ENCODE peak calls at places on chromosomes 6 and 20, in seven cellular contexts. J is neuronal stem cell, Y is IMR-90, E is H1, S is mesendoderm, G is mesenchymal stem cell, Z is trophoblast cell. D is an unnamed sample.

GRCh38 chr6:36829919-36830544 is 9.2 kb downstream of the CPNE5 start:
- DNase-seq in J (no peak), Y (peak; percentile 22), E (no peak), S (no peak), G (no peak), Z (no peak), D (no peak)

GRCh38 chr20:21364413-21364812 is 32.9 kb downstream of the NKX2-4 start:
- DNase-seq in J (no peak), Y (no peak), E (no peak), S (no peak), G (no peak), Z (no peak), D (no peak)

GRCh38 chr6:115811511-115811910 is 249.2 kb downstream of the FRK start:
- DNase-seq in J (no peak), Y (no peak), E (no peak), S (no peak), G (no peak), Z (no peak), D (no peak)

GRCh38 chr6:22071655-22072054 is 225.2 kb downstream of the PRL start:
- DNase-seq in J (peak; percentile 9), Y (peak; percentile 66), E (no peak), S (peak; percentile 58), G (peak; percentile 68), Z (no peak), D (peak; percentile 39)

GRCh38 chr6:28866342-28867077 is 57.3 kb downstream of the TRIM27 start:
- DNase-seq in J (peak; percentile 54), Y (peak; percentile 29), E (no peak), S (peak; percentile 80), G (peak; percentile 64), Z (peak; percentile 83), D (peak; percentile 85)

GRCh38 chr6:14550817-14551216 is 433.2 kb downstream of the CD83 start:
- DNase-seq in J (no peak), Y (peak; percentile 17), E (no peak), S (no peak), G (no peak), Z (peak; percentile 5), D (no peak)

GRCh38 chr20:38355161-38356012 is 9.1 kb downstream of the LBP start:
- DNase-seq in J (no peak), Y (no peak), E (no peak), S (no peak), G (no peak), Z (no peak), D (peak; percentile 56)

GRCh38 chr6:116111552-116112528 is 11.2 kb downstream of the NT5DC1 start:
- DNase-seq in J (no peak), Y (peak; percentile 44), E (no peak), S (peak; percentile 78), G (peak; percentile 52), Z (peak; percentile 43), D (peak; percentile 63)

GRCh38 chr6:15148356-15149058 is 97.4 kb upstream of the JARID2 start:
- DNase-seq in J (no peak), Y (peak; percentile 90), E (no peak), S (peak; percentile 48), G (peak; percentile 43), Z (no peak), D (peak; percentile 34)

GRCh38 chr6:113969888-113970807 is 800 bp downstream of the HDAC2 start:
- DNase-seq in J (peak; percentile 58), Y (peak; percentile 35), E (no peak), S (peak; percentile 80), G (peak; percentile 64), Z (peak; percentile 51), D (peak; percentile 47)

GRCh38 chr20:34942301-34942700 is 13.3 kb downstream of the GSS start:
- DNase-seq in J (no peak), Y (no peak), E (no peak), S (no peak), G (no peak), Z (no peak), D (no peak)

GRCh38 chr6:10190042-10190441 is 224.8 kb downstream of the TFAP2A start:
- DNase-seq in J (no peak), Y (no peak), E (no peak), S (peak; percentile 82), G (no peak), Z (peak; percentile 80), D (no peak)

GRCh38 chr20:57619053-57619831 is 984 bp downstream of the ZBP1 start:
- DNase-seq in J (no peak), Y (no peak), E (no peak), S (no peak), G (no peak), Z (no peak), D (no peak)

GRCh38 chr6:110895907-110896608 is 21.5 kb downstream of the AMD1 start:
- DNase-seq in J (no peak), Y (no peak), E (no peak), S (no peak), G (no peak), Z (no peak), D (no peak)

GRCh38 chr6:7765575-7766325 is 39.9 kb downstream of the BMP6 start:
- DNase-seq in J (no peak), Y (peak; percentile 41), E (no peak), S (no peak), G (no peak), Z (no peak), D (no peak)

GRCh38 chr20:52945862-52946522 is 26.2 kb upstream of the TSHZ2 start:
- DNase-seq in J (no peak), Y (no peak), E (no peak), S (no peak), G (no peak), Z (no peak), D (no peak)

GRCh38 chr6:168132531-168133184 is 53.6 kb upstream of the FRMD1 start:
- DNase-seq in J (peak; percentile 65), Y (peak; percentile 80), E (peak; percentile 39), S (peak; percentile 91), G (peak; percentile 92), Z (peak; percentile 60), D (peak; percentile 85)

GRCh38 chr6:70133246-70133645 is 169.6 kb downstream of the COL9A1 start:
- DNase-seq in J (no peak), Y (no peak), E (no peak), S (no peak), G (no peak), Z (no peak), D (no peak)

GRCh38 chr20:53711333-53712211 is 117.9 kb upstream of the ZNF217 start:
- DNase-seq in J (no peak), Y (no peak), E (no peak), S (no peak), G (no peak), Z (peak; percentile 62), D (no peak)

DNA sequence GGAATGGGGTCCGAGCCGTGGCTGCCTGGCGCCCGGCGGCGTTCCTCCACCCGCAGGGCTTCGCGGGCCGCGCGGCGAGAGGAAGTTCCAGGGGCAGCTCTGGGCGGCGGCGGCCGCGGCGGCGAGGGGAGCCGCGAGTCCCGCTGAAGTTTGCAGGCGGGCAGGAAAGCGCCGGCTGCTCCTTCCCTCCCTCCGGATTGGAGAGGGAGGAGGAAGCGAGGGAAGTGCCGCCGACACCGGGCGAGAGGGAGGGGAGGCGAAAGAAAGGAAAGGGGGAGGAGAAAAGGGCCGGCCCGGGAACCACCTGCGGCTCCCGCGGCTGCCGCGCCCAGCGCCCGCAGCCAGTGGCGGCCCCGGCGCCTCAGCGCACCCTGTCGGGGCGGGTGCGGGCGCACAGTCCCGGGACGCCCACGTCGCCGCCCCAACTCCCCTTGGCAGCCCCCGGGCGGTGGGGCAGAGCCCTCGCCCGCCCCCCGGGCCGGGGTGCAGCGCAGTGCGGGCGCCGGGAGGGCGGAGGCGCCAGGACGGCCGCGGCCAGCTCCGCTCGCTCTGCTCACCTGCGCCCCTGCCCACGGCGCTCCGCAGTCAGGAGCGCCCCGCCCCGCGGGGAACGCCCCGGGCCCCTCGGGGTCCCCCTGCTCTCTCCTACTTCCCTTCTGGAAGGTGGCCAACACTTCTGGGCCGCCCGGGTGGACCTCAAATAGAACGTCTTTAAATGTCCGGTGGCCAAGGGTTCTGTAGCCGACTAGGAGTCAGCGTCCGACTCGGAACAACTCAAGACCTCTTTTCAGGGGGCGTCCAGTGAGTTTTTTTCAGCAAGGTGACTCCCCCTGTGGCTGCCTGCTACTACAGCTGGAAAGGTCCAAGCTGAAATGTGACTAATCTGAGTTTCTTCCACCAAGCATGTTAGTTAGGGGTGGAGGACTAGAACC is 80.3 kb upstream of the CCDC28A start:
- DNase-seq in J (peak; percentile 65), Y (peak; percentile 57), E (peak; percentile 62), S (peak; percentile 93), G (peak; percentile 75), Z (peak; percentile 80), D (peak; percentile 79)
- H2BK120ac ChIP-seq in J (no peak overlapping the region), Y (no peak overlapping the region), E (no peak overlapping the region), S (peak overlapping the region; percentile 33), G (peak overlapping the region; percentile 92), Z (peak overlapping the region; percentile 90), D (no peak overlapping the region)

GRCh38 chr6:32815996-32816395 is 806 bp downstream of the HLA-DOB start:
- DNase-seq in J (no peak), Y (no peak), E (no peak), S (no peak), G (no peak), Z (no peak), D (no peak)
- H3K27ac ChIP-seq in J (no peak overlapping the region), Y (no peak overlapping the region), E (no peak overlapping the region), S (no peak overlapping the region), G (no peak overlapping the region), Z (no peak overlapping the region), D (no peak overlapping the region)

DNA sequence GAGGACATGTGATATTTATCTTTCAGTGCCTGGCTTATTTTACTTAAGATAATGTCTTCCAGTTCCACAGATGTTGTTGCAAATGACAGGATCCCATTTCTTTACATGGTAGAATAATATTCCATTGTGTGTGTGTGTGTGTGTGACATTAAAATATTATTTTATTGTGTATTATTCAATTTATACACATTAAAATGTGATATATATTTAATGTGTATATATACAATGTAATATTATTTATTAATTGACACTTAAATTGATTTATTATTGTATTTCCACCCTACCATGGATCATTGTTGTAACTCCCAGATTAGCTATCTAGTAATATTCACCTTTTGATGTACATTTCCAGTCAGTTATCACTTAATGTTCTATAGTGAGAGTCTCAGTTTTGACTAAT is 1422.5 kb upstream of the ADGRB3 start:
- DNase-seq in J (no peak), Y (no peak), E (no peak), S (no peak), G (no peak), Z (no peak), D (no peak)
- H2BK120ac ChIP-seq in J (no peak overlapping the region), Y (no peak overlapping the region), E (no peak overlapping the region), S (no peak overlapping the region), G (no peak overlapping the region), Z (no peak overlapping the region), D (no peak overlapping the region)

DNA sequence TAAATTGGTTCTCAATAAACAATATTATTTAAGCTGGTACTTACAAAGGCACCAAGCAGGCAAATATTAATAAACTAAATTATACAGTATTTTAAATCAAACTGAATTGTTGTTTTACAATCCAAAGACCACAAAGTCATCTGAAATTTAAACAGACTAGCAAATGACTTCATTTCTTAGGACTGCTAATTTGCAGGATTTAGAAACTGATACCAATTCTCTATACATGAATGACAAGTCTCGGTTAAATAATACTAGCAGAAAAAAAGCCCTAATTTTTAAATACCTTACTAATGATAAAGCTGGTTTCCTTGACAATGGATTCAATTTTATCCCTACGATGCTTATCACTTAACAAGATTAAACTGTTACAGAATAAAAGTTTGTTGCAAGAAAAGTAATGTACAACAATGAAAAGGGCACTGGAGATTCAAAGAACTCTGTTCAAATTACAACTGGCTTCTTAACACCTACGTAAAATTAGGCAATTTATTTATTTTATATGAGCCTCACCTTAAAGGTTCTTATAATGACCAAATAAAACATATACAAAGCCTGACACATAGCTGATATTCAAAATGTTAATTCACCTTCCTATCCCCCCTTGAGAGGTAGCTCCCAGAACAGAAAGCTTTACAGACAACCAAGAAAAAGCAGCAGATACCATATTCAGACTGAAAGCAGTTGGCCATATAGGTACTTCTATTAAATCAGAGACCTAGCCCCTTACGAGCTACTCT is 33.1 kb downstream of the HBS1L start:
- DNase-seq in J (no peak), Y (no peak), E (no peak), S (no peak), G (no peak), Z (no peak), D (no peak)
- H3K27ac ChIP-seq in J (no peak overlapping the region), Y (no peak overlapping the region), E (no peak overlapping the region), S (no peak overlapping the region), G (no peak overlapping the region), Z (no peak overlapping the region), D (no peak overlapping the region)

GRCh38 chr20:46661659-46662058 is 10.4 kb upstream of the SLC13A3 start:
- DNase-seq in J (no peak), Y (no peak), E (no peak), S (no peak), G (no peak), Z (no peak), D (no peak)
- H2BK120ac ChIP-seq in J (no peak overlapping the region), Y (no peak overlapping the region), E (no peak overlapping the region), S (no peak overlapping the region), G (no peak overlapping the region), Z (no peak overlapping the region), D (no peak overlapping the region)